ENCODE peak calls at places on chromosomes 7 and 10, in four cellular contexts. J is adrenal gland, R is sigmoid colon, S is endothelial cell of umbilical vein. A is an unnamed sample.

GRCh38 chr10:110918269-110918632 is 729 bp downstream of the BBIP1 start:
- DNase-seq in J (peak; percentile 96), R (peak; percentile 98), S (peak; percentile 97), A (peak; percentile 95)

GRCh38 chr7:31271641-31272405 is 68.7 kb downstream of the NEUROD6 start:
- DNase-seq in J (no peak), R (no peak), S (no peak), A (no peak)

GRCh38 chr7:114554781-114555537 is 140.3 kb downstream of the FOXP2 start:
- DNase-seq in J (no peak), R (no peak), S (no peak), A (peak; percentile 46)

GRCh38 chr7:30476401-30477145 is 2.0 kb downstream of the NOD1 start:
- DNase-seq in J (no peak), R (peak; percentile 54), S (peak; percentile 31), A (no peak)

GRCh38 chr7:87047-87446 is 105.3 kb upstream of the FAM20C start:
- DNase-seq in J (no peak), R (peak; percentile 64), S (no peak), A (no peak)

GRCh38 chr10:4397337-4397736 is 428.7 kb upstream of the AKR1E2 start:
- DNase-seq in J (no peak), R (no peak), S (no peak), A (no peak)

GRCh38 chr10:100790761-100791208 is 45.4 kb downstream of the PAX2 start:
- DNase-seq in J (no peak), R (no peak), S (no peak), A (no peak)

GRCh38 chr10:8725343-8725742 is 670.9 kb downstream of the GATA3 start:
- DNase-seq in J (no peak), R (no peak), S (no peak), A (no peak)

GRCh38 chr10:27714349-27714748 is 31.3 kb downstream of the MKX start:
- DNase-seq in J (no peak), R (no peak), S (no peak), A (no peak)

GRCh38 chr10:103560886-103561285 is 67.4 kb downstream of the NEURL1 start:
- DNase-seq in J (no peak), R (no peak), S (no peak), A (peak; percentile 34)

GRCh38 chr10:103564799-103565365 is 71.4 kb downstream of the NEURL1 start:
- DNase-seq in J (peak; percentile 38), R (no peak), S (no peak), A (peak; percentile 43)

GRCh38 chr10:103563231-103564115 is 70.0 kb downstream of the NEURL1 start:
- DNase-seq in J (peak; percentile 36), R (peak; percentile 82), S (no peak), A (no peak)

GRCh38 chr10:103566536-103566935 is 73.0 kb downstream of the NEURL1 start:
- DNase-seq in J (no peak), R (no peak), S (no peak), A (no peak)

DNA sequence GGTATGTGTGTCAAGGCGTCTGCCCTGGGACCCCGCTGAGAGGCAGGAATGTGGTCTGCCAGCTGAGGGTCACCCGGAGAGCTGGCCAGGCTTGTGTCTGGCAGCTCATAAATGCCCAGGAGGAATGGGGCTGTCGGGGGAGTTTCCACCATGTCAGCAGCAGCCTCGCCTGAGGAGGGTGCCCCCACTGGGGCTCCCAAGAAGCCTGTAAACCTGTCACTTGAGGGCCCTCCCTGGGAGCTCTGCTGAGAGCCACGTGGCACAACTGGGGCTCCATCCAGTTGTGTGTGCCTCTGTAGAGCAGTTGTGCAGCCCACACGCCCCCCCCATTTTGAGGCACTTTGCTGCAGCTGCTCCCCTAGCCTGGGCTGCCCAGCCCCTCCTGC is 70.6 kb downstream of the NEURL1 start:
- DNase-seq in J (no peak), R (peak; percentile 84), S (no peak), A (no peak)
- TF ChIP-seq POLR2A in J (no peak), R (no peak), S (no peak), A (no peak)

DNA sequence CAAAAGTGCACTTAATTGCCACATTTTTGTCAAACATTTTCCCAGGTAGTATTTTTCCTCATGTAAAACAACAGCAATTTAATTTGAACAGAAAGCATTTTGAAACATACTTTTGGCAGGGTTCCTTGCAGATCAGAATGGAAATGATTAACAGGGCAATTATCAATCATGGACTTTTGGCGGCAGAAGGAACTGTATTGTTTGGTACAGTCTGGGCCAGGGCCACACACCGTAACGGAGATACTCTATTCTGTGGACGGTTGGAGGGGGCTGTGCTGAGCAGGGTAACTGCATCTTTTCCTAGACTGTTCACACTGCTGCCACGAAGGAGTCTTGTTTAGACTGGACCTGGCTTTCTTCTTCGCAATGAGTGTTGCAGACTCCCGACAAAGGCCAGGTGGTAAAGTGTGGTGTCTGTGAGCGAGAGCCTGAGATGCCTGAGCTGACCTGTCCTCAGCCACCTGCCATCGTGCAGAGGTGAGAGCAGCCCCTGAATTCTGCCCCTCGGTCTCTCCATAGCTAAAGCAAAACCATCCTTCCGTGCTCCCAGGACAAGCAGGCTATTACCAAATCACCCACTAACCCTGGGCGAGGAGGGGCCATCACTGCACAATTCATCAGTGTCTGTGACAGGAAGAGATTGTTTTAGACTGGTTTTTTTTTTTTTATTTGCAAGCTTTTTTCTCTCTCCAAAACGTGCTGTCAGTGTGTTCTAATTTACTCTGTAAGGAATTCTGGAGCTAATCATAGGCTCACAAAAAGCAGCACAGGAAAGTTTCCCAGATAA is 62.4 kb downstream of the EGFR start:
- DNase-seq in J (peak; percentile 56), R (no peak), S (no peak), A (no peak)
- H3K4me1 ChIP-seq in J (peaks cover 31% of the 10 kb centered on the region), R (peaks cover 60% of the 10 kb centered on the region), S (peaks cover 3% of the 10 kb centered on the region), A (peaks cover 23% of the 10 kb centered on the region)

DNA sequence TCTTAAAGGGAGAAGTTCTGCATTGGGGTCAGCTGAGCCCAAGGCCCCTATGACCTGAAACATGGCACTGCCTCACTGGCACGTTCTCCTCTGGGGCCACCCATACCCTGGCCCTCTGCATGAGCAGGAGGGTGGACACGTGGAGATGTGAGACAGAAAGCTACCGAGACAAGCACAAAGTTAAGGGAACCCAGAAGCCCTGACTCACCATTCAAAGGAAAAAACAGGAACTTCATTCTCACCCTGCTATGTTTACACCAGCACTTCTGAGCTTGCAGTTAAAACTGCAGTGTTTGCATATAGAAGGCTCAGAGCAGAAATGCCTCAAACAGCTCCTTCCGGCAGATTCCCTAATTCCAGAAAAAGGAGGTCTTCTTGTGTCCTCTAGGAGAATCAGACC is 41.7 kb downstream of the DENND11 start:
- DNase-seq in J (no peak), R (no peak), S (peak; percentile 87), A (no peak)
- TF ChIP-seq POLR2A in J (no peak), R (no peak), S (no peak), A (no peak)

GRCh38 chr10:86670290-86670811 is 2.0 kb downstream of the LDB3 start:
- DNase-seq in J (no peak), R (no peak), S (no peak), A (peak; percentile 86)

GRCh38 chr10:86670876-86671275 is 2.6 kb downstream of the LDB3 start:
- DNase-seq in J (no peak), R (no peak), S (no peak), A (no peak)

GRCh38 chr10:86673216-86673826 is 5.0 kb downstream of the LDB3 start:
- DNase-seq in J (no peak), R (no peak), S (no peak), A (no peak)

GRCh38 chr10:86671419-86671818 is 3.1 kb downstream of the LDB3 start:
- DNase-seq in J (no peak), R (no peak), S (no peak), A (peak; percentile 80)

GRCh38 chr10:86671985-86672710 is 3.8 kb downstream of the LDB3 start:
- DNase-seq in J (peak; percentile 76), R (no peak), S (no peak), A (peak; percentile 81)
- H3K4me1 ChIP-seq in J (peaks cover 12% of the 10 kb centered on the region), R (peaks cover 92% of the 10 kb centered on the region), S (no peaks in the 10 kb centered on the region), A (peaks cover 97% of the 10 kb centered on the region)

GRCh38 chr7:66865290-66865864 is 55.6 kb upstream of the TMEM248 start:
- DNase-seq in J (no peak), R (no peak), S (no peak), A (no peak)
- TF ChIP-seq POLR2A in J (no peak), R (no peak), S (no peak), A (no peak)

GRCh38 chr10:60289800-60290199 is 99.9 kb downstream of the ANK3 start:
- DNase-seq in J (no peak), R (no peak), S (no peak), A (no peak)

GRCh38 chr10:60286436-60287023 is 103.1 kb downstream of the ANK3 start:
- DNase-seq in J (no peak), R (no peak), S (no peak), A (no peak)

GRCh38 chr10:60290558-60290957 is 99.1 kb downstream of the ANK3 start:
- DNase-seq in J (no peak), R (no peak), S (no peak), A (no peak)

GRCh38 chr10:60291354-60291930 is 98.2 kb downstream of the ANK3 start:
- DNase-seq in J (no peak), R (no peak), S (no peak), A (no peak)

GRCh38 chr10:60288291-60288690 is 101.4 kb downstream of the ANK3 start:
- DNase-seq in J (no peak), R (no peak), S (no peak), A (no peak)
- H3K4me1 ChIP-seq in J (no peaks in the 10 kb centered on the region), R (no peaks in the 10 kb centered on the region), S (peaks cover 20% of the 10 kb centered on the region), A (no peaks in the 10 kb centered on the region)

GRCh38 chr10:85950921-85951320 is 415.7 kb downstream of the GRID1 start:
- DNase-seq in J (no peak), R (no peak), S (no peak), A (no peak)

DNA sequence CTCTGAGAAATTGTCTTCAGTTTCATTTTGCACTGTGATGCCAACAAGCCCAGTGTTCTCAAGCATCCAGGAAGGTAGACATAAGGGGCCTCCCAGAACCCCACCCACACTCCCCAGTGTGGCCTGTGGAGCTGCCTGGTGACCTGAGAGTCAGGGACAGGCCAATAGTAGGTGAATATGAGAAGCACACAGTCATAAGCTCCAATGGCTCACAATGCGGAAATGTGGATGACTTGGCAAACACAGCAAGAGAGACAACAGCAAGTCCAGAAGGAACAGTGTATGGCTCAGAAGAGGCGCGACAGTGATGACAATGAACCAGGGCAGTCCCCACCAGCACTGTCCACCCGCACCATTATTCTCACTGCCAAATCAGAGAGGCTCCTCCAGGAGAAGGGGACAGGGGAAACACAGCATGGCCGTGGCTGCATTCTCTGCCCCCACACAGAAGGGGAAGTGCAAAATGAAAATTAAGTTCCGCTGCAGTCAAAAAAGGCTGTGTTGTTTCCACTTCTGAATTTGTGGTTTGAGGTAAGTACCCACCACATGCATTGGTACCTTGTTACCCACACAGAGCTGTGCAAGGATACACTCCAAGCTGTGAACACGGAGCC is 419.8 kb downstream of the GRID1 start:
- DNase-seq in J (no peak), R (no peak), S (no peak), A (no peak)
- TF ChIP-seq POLR2A in J (no peak), R (no peak), S (no peak), A (no peak)